ENCODE peak calls at places on chromosomes 11 and 22, in six cellular contexts. I, C, B, S, A and E are unnamed samples.

GRCh38 chr11:116696381-116696941 is 76.3 kb downstream of the BUD13 start:
- DNase-seq in B (no peak), I (peak; percentile 49), C (no peak), S (no peak), A (peak; percentile 44), E (no peak)

GRCh38 chr22:49997932-49998717 is 14.4 kb downstream of the IL17REL start:
- DNase-seq in A (peak; percentile 47), C (no peak), S (no peak), I (no peak), B (no peak), E (peak; percentile 70)

GRCh38 chr11:89922195-89922660 is at the start of gene TRIM49D1:
- DNase-seq in B (no peak), C (no peak), I (no peak), A (no peak), S (no peak), E (no peak)

GRCh38 chr11:107549954-107550285 is 15.6 kb downstream of the ALKBH8 start:
- DNase-seq in I (no peak), S (no peak), C (no peak), A (no peak), B (no peak), E (no peak)

GRCh38 chr11:106424111-106424510 is 346.6 kb downstream of the AASDHPPT start:
- DNase-seq in B (peak; percentile 80), C (no peak), S (peak; percentile 83), A (no peak), I (peak; percentile 87), E (no peak)

GRCh38 chr11:68181719-68182451 is 31.2 kb downstream of the KMT5B start:
- DNase-seq in S (no peak), I (no peak), C (no peak), B (no peak), A (no peak), E (no peak)

GRCh38 chr22:38921126-38921525 is 36.3 kb upstream of the APOBEC3A start:
- DNase-seq in A (no peak), B (no peak), C (no peak), S (no peak), I (no peak), E (peak; percentile 93)

GRCh38 chr11:46977940-46978595 is 41.5 kb downstream of the CSTPP1 start:
- DNase-seq in B (no peak), S (peak; percentile 16), I (peak; percentile 32), C (no peak), A (no peak), E (no peak)

GRCh38 chr11:103609117-103610066 is 427.0 kb upstream of the DDI1 start:
- DNase-seq in S (peak; percentile 91), I (peak; percentile 97), C (peak; percentile 18), A (no peak), B (peak; percentile 96), E (no peak)

GRCh38 chr11:120811731-120812130 is 212.2 kb upstream of the TBCEL start:
- DNase-seq in S (no peak), B (no peak), C (no peak), I (no peak), A (no peak), E (no peak)

GRCh38 chr11:22491826-22492225 is 133.8 kb downstream of the FANCF start:
- DNase-seq in A (no peak), I (peak; percentile 81), S (no peak), C (no peak), B (no peak), E (no peak)

GRCh38 chr11:30719420-30719819 is 133.3 kb upstream of the MPPED2 start:
- DNase-seq in I (no peak), C (no peak), A (no peak), S (no peak), B (no peak), E (no peak)

GRCh38 chr11:2883717-2884423 is 1.7 kb downstream of the CDKN1C start:
- DNase-seq in A (peak; percentile 71), C (peak; percentile 47), I (no peak), S (no peak), B (peak; percentile 17), E (no peak)

GRCh38 chr22:29011200-29011867 is 50.3 kb downstream of the C22orf31 start:
- DNase-seq in A (no peak), B (no peak), I (no peak), S (no peak), C (no peak), E (no peak)

GRCh38 chr11:61361237-61361636 is 445 bp downstream of the CYB561A3 start:
- DNase-seq in I (no peak), B (no peak), S (no peak), C (no peak), A (no peak), E (no peak)

GRCh38 chr11:130706572-130706971 is 209.7 kb downstream of the SNX19 start:
- DNase-seq in B (peak; percentile 42), I (peak; percentile 91), S (no peak), C (no peak), A (no peak), E (no peak)

GRCh38 chr22:42868751-42869251 is 11.7 kb upstream of the ARFGAP3 start:
- DNase-seq in S (no peak), B (peak; percentile 51), I (peak; percentile 75), A (peak; percentile 94), C (no peak), E (peak; percentile 88)

GRCh38 chr11:45926001-45926401 is 3.5 kb downstream of the LARGE2 start:
- DNase-seq in B (no peak), I (no peak), C (no peak), S (no peak), A (peak; percentile 63), E (peak; percentile 52)

DNA sequence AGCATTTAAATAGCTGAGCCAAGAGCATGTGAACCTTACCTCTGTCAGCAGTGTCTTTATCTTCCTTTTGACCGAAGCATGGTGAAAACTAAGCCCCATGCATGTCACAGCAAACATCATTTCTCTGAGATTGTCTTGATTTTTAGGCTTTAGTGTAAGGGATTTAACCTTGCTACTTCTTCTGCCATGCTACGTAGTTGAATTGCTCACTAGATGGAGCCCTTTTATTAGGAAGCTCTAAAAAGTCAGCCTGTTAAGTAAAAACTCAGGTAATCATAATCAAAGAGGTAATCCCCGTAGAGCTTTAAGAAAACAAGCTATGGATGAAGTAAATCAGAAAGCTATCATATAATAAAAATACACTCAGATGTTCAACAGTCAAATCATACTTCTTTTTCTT is 149.5 kb downstream of the PGR start:
- DNase-seq in C (no peak), B (peak; percentile 21), S (no peak), I (no peak), A (no peak), E (no peak)
- TF ChIP-seq CTCF in C (no peak), B (peak; percentile 30), S (peak; percentile 52), I (peak; percentile 20), A (peak; percentile 43), E (no peak)

GRCh38 chr11:69241075-69241740 is 52.7 kb upstream of the MYEOV start:
- DNase-seq in C (no peak), I (no peak), B (no peak), A (no peak), S (no peak), E (peak; percentile 32)

GRCh38 chr11:69239320-69240040 is 54.5 kb upstream of the MYEOV start:
- DNase-seq in S (no peak), A (no peak), I (no peak), C (no peak), B (no peak), E (no peak)

GRCh38 chr11:69238562-69239319 is 55.2 kb upstream of the MYEOV start:
- DNase-seq in A (no peak), C (no peak), S (no peak), B (no peak), I (no peak), E (no peak)

GRCh38 chr11:69241844-69242582 is 51.9 kb upstream of the MYEOV start:
- DNase-seq in A (no peak), S (no peak), B (no peak), I (no peak), C (no peak), E (no peak)

DNA sequence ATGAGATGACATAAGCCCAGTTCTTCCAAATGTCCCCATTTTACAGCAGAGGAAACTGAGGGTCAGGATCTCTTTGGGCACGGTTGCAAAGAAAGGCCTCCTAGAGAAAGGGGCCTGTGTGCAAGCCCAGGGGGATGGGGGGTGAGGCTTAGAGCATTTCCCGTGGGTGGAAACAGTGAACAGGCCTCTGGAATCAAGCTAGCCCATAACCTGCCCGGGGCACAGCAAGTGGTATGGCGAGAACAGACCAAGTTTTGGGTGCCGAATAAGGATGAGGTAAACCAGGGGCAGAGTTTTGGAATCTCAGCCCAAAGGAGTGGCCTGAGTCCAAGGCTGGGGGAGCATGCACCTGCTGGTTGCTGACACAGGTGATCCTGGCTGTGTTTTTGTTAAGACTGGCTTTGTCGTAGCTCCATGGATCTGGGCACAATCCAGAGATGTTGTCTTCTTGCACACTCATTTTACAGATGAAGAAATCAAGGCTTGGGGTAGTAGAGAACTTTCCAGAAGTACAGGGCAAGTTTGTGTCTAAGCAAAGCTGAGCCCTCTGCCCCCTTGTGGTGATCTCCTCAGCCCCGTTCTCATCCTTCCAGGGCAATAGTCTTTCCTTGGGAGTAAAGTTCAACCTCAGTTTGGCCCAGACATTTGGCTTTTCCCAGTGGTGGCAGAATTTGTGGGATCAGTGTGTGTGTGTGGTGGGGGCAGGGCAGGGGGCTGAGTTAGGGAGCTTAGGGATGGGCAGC is 53.5 kb upstream of the MYEOV start:
- DNase-seq in I (no peak), A (no peak), S (no peak), C (no peak), B (peak; percentile 18), E (no peak)
- TF ChIP-seq CTCF in I (peak; percentile 40), A (no peak), S (peak; percentile 70), C (no peak), B (peak; percentile 41), E (peak; percentile 22)

GRCh38 chr22:23857606-23858483 is at the start of gene SLC2A11:
- DNase-seq in A (peak; percentile 98), B (peak; percentile 97), S (peak; percentile 95), I (peak; percentile 93), C (peak; percentile 95), E (peak; percentile 99)
- TF ChIP-seq CTCF in A (peak; percentile 52), B (peak; percentile 51), S (peak; percentile 47), I (no peak), C (no peak), E (peak; percentile 27)

GRCh38 chr11:12745787-12746186 is 71.6 kb downstream of the TEAD1 start:
- DNase-seq in I (no peak), A (no peak), B (no peak), S (no peak), C (no peak), E (no peak)

GRCh38 chr11:12748561-12748960 is 74.3 kb downstream of the TEAD1 start:
- DNase-seq in S (no peak), C (no peak), A (no peak), I (no peak), B (no peak), E (no peak)

GRCh38 chr11:12744831-12745502 is 70.7 kb downstream of the TEAD1 start:
- DNase-seq in A (no peak), B (no peak), C (no peak), I (no peak), S (no peak), E (no peak)

GRCh38 chr11:12743834-12744449 is 69.7 kb downstream of the TEAD1 start:
- DNase-seq in S (no peak), C (no peak), B (no peak), I (no peak), A (no peak), E (no peak)

DNA sequence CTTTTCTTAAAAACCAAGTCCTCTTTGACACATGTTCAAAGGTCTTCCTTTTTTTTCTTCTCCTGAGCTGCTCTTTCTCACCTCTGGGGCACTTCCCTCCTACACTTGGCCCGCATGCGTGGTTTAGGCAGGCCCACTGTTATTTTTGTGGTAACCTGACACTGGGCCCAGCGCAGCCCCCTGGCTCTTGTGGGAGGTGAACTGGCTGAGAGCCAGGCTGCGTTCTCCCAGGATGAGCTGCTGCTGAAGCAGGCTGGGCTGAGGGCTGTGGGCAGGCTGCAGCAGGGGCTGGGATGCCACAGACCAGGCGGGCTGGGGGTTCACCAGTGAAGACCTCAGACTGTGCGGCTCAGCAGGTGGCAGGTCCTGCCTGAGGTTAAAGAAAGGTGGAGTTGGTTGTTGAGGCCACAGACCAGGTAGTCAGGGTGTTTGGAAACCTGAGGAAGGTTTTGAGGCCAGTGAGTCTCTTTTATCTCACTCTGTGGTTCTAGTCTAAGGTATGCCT is 72.4 kb downstream of the TEAD1 start:
- DNase-seq in S (peak; percentile 89), C (peak; percentile 55), B (peak; percentile 78), A (no peak), I (peak; percentile 95), E (peak; percentile 91)
- TF ChIP-seq CTCF in S (peak; percentile 36), C (no peak), B (no peak), A (no peak), I (no peak), E (no peak)